ENCODE peak calls at places on chromosome 1, in five cellular contexts. R is right lobe of liver, S is heart left ventricle, L is A549, N is H1. A is an unnamed sample.

GRCh38 chr1:169193191-169193850 is 86.8 kb downstream of the ATP1B1 start:
- DNase-seq in R (no peak), S (peak; percentile 53), L (peak; percentile 4), N (no peak), A (no peak)

GRCh38 chr1:119779869-119780356 is 11.2 kb upstream of the HMGCS2 start:
- DNase-seq in R (peak; percentile 85), S (peak; percentile 40), L (peak; percentile 3), N (no peak), A (no peak)

GRCh38 chr1:202343652-202344349 is 2.1 kb upstream of the UBE2T start:
- DNase-seq in R (no peak), S (no peak), L (peak; percentile 58), N (no peak), A (no peak)

GRCh38 chr1:19861034-19861433 is 21.2 kb upstream of the OTUD3 start:
- DNase-seq in R (no peak), S (no peak), L (no peak), N (no peak), A (no peak)

GRCh38 chr1:79295967-79296366 is 289.4 kb upstream of the ADGRL4 start:
- DNase-seq in R (no peak), S (no peak), L (no peak), N (no peak), A (no peak)

GRCh38 chr1:5940723-5941407 is 51.4 kb downstream of the NPHP4 start:
- DNase-seq in R (no peak), S (no peak), L (no peak), N (no peak), A (no peak)

GRCh38 chr1:181541947-181542346 is 58.6 kb downstream of the CACNA1E start:
- DNase-seq in R (no peak), S (no peak), L (no peak), N (no peak), A (no peak)

GRCh38 chr1:179329862-179330261 is 35.9 kb upstream of the AXDND1 start:
- DNase-seq in R (no peak), S (no peak), L (no peak), N (no peak), A (no peak)

GRCh38 chr1:32863516-32864245 is 7.0 kb downstream of the FNDC5 start:
- DNase-seq in R (no peak), S (no peak), L (no peak), N (no peak), A (no peak)

GRCh38 chr1:12177999-12178441 is 11.2 kb downstream of the TNFRSF1B start:
- DNase-seq in R (peak; percentile 81), S (peak; percentile 82), L (no peak), N (no peak), A (peak; percentile 49)

GRCh38 chr1:69524010-69524409 is 43.7 kb upstream of the LRRC7 start:
- DNase-seq in R (no peak), S (no peak), L (no peak), N (no peak), A (no peak)

GRCh38 chr1:184791199-184791935 is 36.7 kb upstream of the EDEM3 start:
- DNase-seq in R (no peak), S (no peak), L (no peak), N (no peak), A (no peak)

GRCh38 chr1:236039736-236040670 is 24.9 kb downstream of the NID1 start:
- DNase-seq in R (peak; percentile 77), S (peak; percentile 58), L (no peak), N (no peak), A (no peak)

GRCh38 chr1:86798608-86799291 is 94.4 kb downstream of the SH3GLB1 start:
- DNase-seq in R (no peak), S (no peak), L (no peak), N (no peak), A (no peak)

GRCh38 chr1:166113630-166114029 is 53.2 kb downstream of the FAM78B start:
- DNase-seq in R (no peak), S (no peak), L (no peak), N (no peak), A (no peak)

GRCh38 chr1:21378705-21379494 is 61.0 kb upstream of the NBPF3 start:
- DNase-seq in R (no peak), S (no peak), L (peak; percentile 65), N (no peak), A (no peak)

GRCh38 chr1:11617314-11617713 is 36.9 kb downstream of the FBXO2 start:
- DNase-seq in R (no peak), S (no peak), L (peak; percentile 15), N (no peak), A (no peak)

GRCh38 chr1:89598450-89599331 is 34.2 kb upstream of the LRRC8C start:
- DNase-seq in R (no peak), S (no peak), L (peak; percentile 31), N (no peak), A (no peak)

GRCh38 chr1:63073530-63074306 is 248.6 kb upstream of the FOXD3 start:
- DNase-seq in R (no peak), S (peak; percentile 25), L (no peak), N (no peak), A (no peak)

GRCh38 chr1:231526536-231526935 is 1.9 kb upstream of the TSNAX start:
- DNase-seq in R (no peak), S (no peak), L (no peak), N (no peak), A (peak; percentile 29)

GRCh38 chr1:161913482-161914140 is 110.1 kb downstream of the OLFML2B start:
- DNase-seq in R (no peak), S (no peak), L (peak; percentile 16), N (no peak), A (no peak)

DNA sequence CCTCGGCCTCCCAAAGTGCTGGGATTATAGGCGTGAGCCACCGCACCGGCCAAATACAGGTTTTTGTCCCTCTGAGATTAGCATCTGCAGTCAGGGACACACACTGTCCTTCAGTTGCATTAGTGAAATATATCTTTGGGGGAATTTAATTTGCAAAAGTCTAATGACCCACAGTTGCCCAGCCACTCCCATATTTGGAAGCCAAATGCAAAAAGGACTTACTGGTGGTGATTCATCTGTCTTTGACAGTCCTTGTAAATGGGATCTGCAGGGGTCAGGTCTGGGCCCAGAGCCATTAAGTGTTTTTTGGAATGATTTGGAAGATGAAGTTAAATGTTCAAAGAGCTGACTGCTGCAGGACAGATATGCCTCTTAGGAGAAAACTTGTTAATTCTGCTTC is 44.6 kb upstream of the DNASE2B start:
- DNase-seq in R (no peak), S (no peak), L (no peak), N (no peak), A (no peak)
- TF ChIP-seq POLR2A in R (no peak), S (no peak), L (no peak), N (no peak), A (no peak)

GRCh38 chr1:22736496-22737088 is 26.0 kb downstream of the EPHB2 start:
- DNase-seq in R (no peak), S (no peak), L (no peak), N (no peak), A (no peak)
- TF ChIP-seq POLR2A in R (no peak), S (no peak), L (no peak), N (no peak), A (no peak)

GRCh38 chr1:167156466-167156865 is 62.6 kb downstream of the STYXL2 start:
- DNase-seq in R (no peak), S (no peak), L (no peak), N (no peak), A (no peak)

GRCh38 chr1:167157101-167157500 is 63.2 kb downstream of the STYXL2 start:
- DNase-seq in R (no peak), S (no peak), L (no peak), N (no peak), A (no peak)

GRCh38 chr1:167159782-167160181 is 60.9 kb upstream of the POU2F1 start:
- DNase-seq in R (no peak), S (no peak), L (no peak), N (no peak), A (no peak)

GRCh38 chr1:167158813-167159275 is 61.8 kb upstream of the POU2F1 start:
- DNase-seq in R (no peak), S (no peak), L (no peak), N (no peak), A (no peak)

DNA sequence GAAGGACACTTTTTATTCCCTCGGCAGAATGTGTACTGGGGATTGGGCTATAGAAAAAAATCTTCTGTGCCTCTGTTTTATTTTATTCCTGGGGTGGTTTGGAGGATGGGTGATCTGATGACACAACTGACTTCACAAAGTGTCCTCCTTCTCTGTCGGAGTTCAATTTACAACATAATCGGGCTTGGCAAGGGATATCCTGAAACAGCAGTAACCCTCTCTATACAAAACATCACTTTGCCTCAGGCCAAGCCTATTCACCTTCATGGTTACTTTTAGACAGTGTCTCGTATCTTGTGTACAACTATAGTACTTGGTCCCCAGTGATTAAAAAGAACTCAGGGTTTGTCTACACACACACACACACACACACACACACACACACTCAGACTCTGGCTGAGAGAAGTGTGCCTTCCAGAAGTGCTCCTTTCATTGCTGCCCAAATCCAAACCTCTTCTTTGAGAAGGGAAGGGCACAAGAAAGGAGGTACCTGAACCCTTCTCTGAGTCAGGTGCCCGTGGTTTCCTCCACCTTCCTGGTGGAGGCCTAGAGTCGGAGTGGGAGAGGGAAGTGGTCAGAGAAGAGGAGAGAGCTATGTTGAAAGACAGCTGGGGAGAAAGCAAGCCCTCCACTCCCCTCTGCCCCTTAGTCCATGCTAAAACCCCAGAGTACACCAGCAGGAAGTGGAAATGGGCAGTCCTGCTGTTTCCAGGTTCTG is 62.4 kb upstream of the POU2F1 start:
- DNase-seq in R (no peak), S (no peak), L (no peak), N (no peak), A (no peak)
- TF ChIP-seq POLR2A in R (no peak), S (no peak), L (no peak), N (no peak), A (no peak)

DNA sequence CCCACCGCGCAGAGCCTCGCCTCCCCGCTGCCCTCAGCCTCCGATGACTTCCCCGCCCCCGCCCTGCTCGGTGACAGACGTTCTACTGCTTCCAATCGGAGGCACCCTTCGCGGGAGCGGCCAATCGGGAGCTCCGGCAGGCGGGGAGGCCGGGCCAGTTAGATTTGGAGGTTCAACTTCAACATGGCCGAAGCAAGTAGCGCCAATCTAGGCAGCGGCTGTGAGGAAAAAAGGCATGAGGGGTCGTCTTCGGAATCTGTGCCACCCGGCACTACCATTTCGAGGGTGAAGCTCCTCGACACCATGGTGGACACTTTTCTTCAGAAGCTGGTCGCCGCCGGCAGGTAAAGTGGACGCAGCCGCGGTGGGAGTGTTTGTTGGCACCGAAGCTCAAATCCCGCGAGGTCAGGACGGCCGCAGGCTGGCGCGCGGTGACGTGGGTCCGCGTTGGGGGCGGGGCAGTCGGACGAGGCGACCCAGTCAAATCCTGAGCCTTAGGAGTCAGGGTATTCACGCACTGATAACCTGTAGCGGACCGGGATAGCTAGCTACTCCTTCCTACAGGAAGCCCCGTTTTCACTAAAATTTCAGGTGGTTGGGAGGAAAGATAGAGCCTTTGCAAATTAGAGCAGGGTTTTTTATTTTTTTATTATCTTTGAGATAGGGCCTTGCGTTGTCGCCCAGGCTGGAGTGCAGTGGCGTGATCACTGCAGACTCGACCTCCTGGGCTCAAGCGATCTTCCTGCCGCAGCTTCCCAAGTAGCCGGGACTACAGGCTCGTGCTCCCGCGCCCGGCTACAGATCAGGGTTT is at the start of gene PMF1:
- DNase-seq in R (peak; percentile 98), S (peak; percentile 99), L (peak; percentile 96), N (peak; percentile 87), A (peak; percentile 97)
- TF ChIP-seq POLR2A in R (peak; percentile 87), S (no peak), L (peak; percentile 67), N (peak; percentile 97), A (no peak)

GRCh38 chr1:15432327-15432726 is 5.9 kb upstream of the CTRC start:
- DNase-seq in R (no peak), S (no peak), L (no peak), N (no peak), A (no peak)
- TF ChIP-seq POLR2A in R (no peak), S (no peak), L (no peak), N (no peak), A (no peak)

GRCh38 chr1:116345011-116345410 is 28.0 kb upstream of the ATP1A1 start:
- DNase-seq in R (no peak), S (no peak), L (no peak), N (no peak), A (no peak)
- TF ChIP-seq POLR2A in R (no peak), S (no peak), L (no peak), N (no peak), A (no peak)